ENCODE peak calls at places on chromosome 17, in seven cellular contexts. E is activated B cell treated with CpG ODN at 0.5 μM for 24 hours; L is hepatic stellate cell; K is spleen; A is activated gamma-delta T cell; Z is SK-N-DZ; M is stimulated activated CD4-positive, alpha-beta T cell treated with anti-CD3 and anti-CD28 coated beads, Interleukin-1b, Interleukin-23, amount 100 ng/mL, for 24 hours. Y is an unnamed sample.

GRCh38 chr17:2995362-2995761 is 68.0 kb downstream of the OR1D5 start:
- DNase-seq in M (no peak), Z (no peak), L (no peak), A (no peak), E (no peak), K (peak), Y (no peak)

GRCh38 chr17:65533855-65534457 is 27.5 kb downstream of the AXIN2 start:
- DNase-seq in E (no peak), K (peak), M (no peak), A (no peak), Z (no peak), L (no peak), Y (no peak)

GRCh38 chr17:7281953-7282751 is 634 bp downstream of the SLC2A4 start:
- DNase-seq in A (no peak), E (no peak), Z (no peak), K (peak), M (no peak), L (peak), Y (no peak)

GRCh38 chr17:17356149-17356930 is 53.2 kb downstream of the NT5M start:
- DNase-seq in K (peak), A (no peak), M (peak), Z (peak), E (peak), L (peak), Y (peak)

GRCh38 chr17:77649717-77650211 is 308.7 kb upstream of the TNRC6C start:
- DNase-seq in E (no peak), M (no peak), K (peak), Z (no peak), A (no peak), L (peak), Y (peak)

GRCh38 chr17:64773836-64774761 is 112.0 kb upstream of the SMURF2 start:
- DNase-seq in L (peak), M (no peak), E (no peak), A (no peak), K (no peak), Z (peak), Y (peak)

GRCh38 chr17:55152236-55152635 is 112.5 kb upstream of the HLF start:
- DNase-seq in Z (no peak), A (no peak), L (no peak), E (no peak), K (no peak), M (no peak), Y (no peak)

GRCh38 chr17:61490540-61490975 is 38.3 kb downstream of the TBX4 start:
- DNase-seq in L (peak), A (no peak), M (no peak), E (no peak), Z (no peak), K (no peak), Y (peak)

GRCh38 chr17:74738051-74738996 is 1.3 kb downstream of the RAB37 start:
- DNase-seq in K (peak), M (no peak), Z (no peak), E (peak), L (no peak), A (peak), Y (peak)

GRCh38 chr17:58710948-58711552 is 18.6 kb downstream of the RAD51C start:
- DNase-seq in K (no peak), L (peak), M (peak), A (no peak), Z (peak), E (no peak), Y (no peak)

GRCh38 chr17:71405101-71405500 is 715.7 kb upstream of the SOX9 start:
- DNase-seq in L (no peak), A (no peak), Z (peak), M (no peak), E (no peak), K (no peak), Y (no peak)

GRCh38 chr17:11742891-11743290 is 144.6 kb downstream of the DNAH9 start:
- DNase-seq in Z (no peak), M (no peak), L (no peak), A (no peak), E (no peak), K (no peak), Y (peak)

Y was measured in Daoy.